ENCODE peak calls at places on chromosomes 6 and 20, in ten cellular contexts. O is HepG2, E is pancreas, U is cardiac muscle cell, R is left ventricle myocardium inferior, X is sigmoid colon, H is astrocyte, D is breast epithelium, B is endodermal cell, N is body of pancreas. P is an unnamed sample.

GRCh38 chr20:4272225-4272624 is 256.9 kb upstream of the RNF24 start:
- DNase-seq in O (no peak), E (no peak), U (no peak), R (no peak), X (no peak), H (no peak), D (no peak), B (no peak), N (no peak), P (no peak)

GRCh38 chr20:2693286-2693995 is 861 bp downstream of the EBF4 start:
- DNase-seq in O (no peak), E (peak; percentile 57), U (peak; percentile 30), R (peak; percentile 44), X (peak; percentile 77), H (no peak), D (no peak), B (peak; percentile 83), N (peak; percentile 46), P (peak; percentile 42)

GRCh38 chr6:111069722-111070406 is 17.4 kb upstream of the SLC16A10 start:
- DNase-seq in O (no peak), E (no peak), U (no peak), R (no peak), X (no peak), H (no peak), D (no peak), B (no peak), N (no peak), P (no peak)

GRCh38 chr6:39908838-39909583 is 25.3 kb downstream of the MOCS1 start:
- DNase-seq in O (no peak), E (no peak), U (no peak), R (no peak), X (peak; percentile 28), H (no peak), D (no peak), B (no peak), N (no peak), P (no peak)

GRCh38 chr6:169701218-169701952 is 444 bp downstream of the WDR27 start:
- DNase-seq in O (no peak), E (no peak), U (no peak), R (no peak), X (peak; percentile 73), H (peak; percentile 12), D (no peak), B (no peak), N (no peak), P (no peak)

GRCh38 chr6:17423018-17423417 is 29.6 kb downstream of the CAP2 start:
- DNase-seq in O (no peak), E (no peak), U (peak; percentile 24), R (no peak), X (no peak), H (peak; percentile 36), D (no peak), B (no peak), N (no peak), P (no peak)

GRCh38 chr6:83917001-83917400 is 57.5 kb downstream of the CYB5R4 start:
- DNase-seq in O (no peak), E (no peak), U (no peak), R (no peak), X (no peak), H (peak; percentile 30), D (no peak), B (no peak), N (no peak), P (no peak)

GRCh38 chr6:41958022-41958856 is 16.6 kb upstream of the CCND3 start:
- DNase-seq in O (no peak), E (no peak), U (no peak), R (no peak), X (peak; percentile 24), H (no peak), D (no peak), B (no peak), N (no peak), P (no peak)

GRCh38 chr20:38591484-38592410 is 9.9 kb upstream of the ARHGAP40 start:
- DNase-seq in O (no peak), E (no peak), U (no peak), R (no peak), X (no peak), H (no peak), D (no peak), B (peak; percentile 75), N (no peak), P (no peak)

GRCh38 chr6:99473730-99474129 is 41.5 kb downstream of the USP45 start:
- DNase-seq in O (no peak), E (no peak), U (no peak), R (no peak), X (no peak), H (no peak), D (no peak), B (no peak), N (no peak), P (no peak)

DNA sequence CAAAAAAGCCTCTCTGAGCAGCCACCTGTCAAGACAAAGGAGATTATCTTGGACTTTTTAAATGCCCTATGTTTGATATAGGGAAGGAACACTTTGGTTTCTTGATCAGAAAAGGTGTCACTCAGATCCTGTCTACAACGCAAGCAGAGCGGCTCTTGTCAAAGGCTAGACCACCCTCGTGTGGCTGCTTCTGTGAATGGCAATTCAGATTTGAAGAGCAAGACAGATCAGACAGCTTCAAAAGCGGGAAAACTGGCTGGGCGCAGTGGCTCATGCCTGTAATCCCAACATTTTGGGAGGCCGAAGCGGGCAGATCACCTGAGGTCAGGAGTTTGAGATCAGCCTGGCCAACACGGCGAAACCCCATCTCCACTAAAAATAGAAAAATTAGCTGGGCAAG is 10.1 kb upstream of the NXT1 start:
- DNase-seq in O (peak; percentile 77), E (no peak), U (peak; percentile 80), R (peak; percentile 56), X (peak; percentile 79), H (peak; percentile 32), D (peak; percentile 56), B (peak; percentile 90), N (peak; percentile 66), P (no peak)
- H3K27ac ChIP-seq in O (no peak overlapping the region), E (no peak overlapping the region), U (no peak overlapping the region), R (no peak overlapping the region), X (no peak overlapping the region), H (no peak overlapping the region), D (no peak overlapping the region), B (no peak overlapping the region), N (no peak overlapping the region), P (no peak overlapping the region)

DNA sequence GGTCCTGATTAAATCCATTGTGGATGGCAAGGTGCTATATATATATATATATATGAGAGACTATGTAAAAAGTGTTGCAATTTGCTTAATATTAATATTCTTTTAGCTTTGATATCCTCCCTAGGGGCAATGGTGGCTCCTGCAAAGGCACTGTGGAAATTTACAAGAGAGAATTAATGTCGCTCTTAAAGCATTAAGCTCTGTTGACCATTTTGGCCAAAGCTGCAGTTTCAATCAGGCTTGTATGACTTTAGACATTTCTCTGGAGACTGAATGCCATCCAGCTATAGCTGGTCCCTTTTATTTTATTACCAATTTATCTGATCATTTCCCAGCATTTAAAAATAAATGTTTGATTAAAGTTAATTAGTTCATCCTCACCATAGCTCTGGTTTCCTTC is 155.3 kb downstream of the JARID2 start:
- DNase-seq in O (no peak), E (no peak), U (no peak), R (no peak), X (no peak), H (no peak), D (no peak), B (peak; percentile 21), N (no peak), P (no peak)
- H3K4me1 ChIP-seq in O (peaks cover 31% of the 10 kb centered on the region), E (no peaks in the 10 kb centered on the region), U (peaks cover 54% of the 10 kb centered on the region), R (peaks cover 88% of the 10 kb centered on the region), X (no peaks in the 10 kb centered on the region), H (peaks cover 24% of the 10 kb centered on the region), D (no peaks in the 10 kb centered on the region), B (peaks cover 56% of the 10 kb centered on the region), N (peaks cover 32% of the 10 kb centered on the region), P (peaks cover 79% of the 10 kb centered on the region)

GRCh38 chr6:132316970-132317369 is 84.3 kb downstream of the MOXD1 start:
- DNase-seq in O (no peak), E (no peak), U (no peak), R (no peak), X (no peak), H (no peak), D (no peak), B (no peak), N (no peak), P (no peak)

GRCh38 chr6:132320007-132320406 is 81.3 kb downstream of the MOXD1 start:
- DNase-seq in O (no peak), E (no peak), U (peak; percentile 45), R (no peak), X (no peak), H (peak; percentile 80), D (no peak), B (no peak), N (no peak), P (no peak)

DNA sequence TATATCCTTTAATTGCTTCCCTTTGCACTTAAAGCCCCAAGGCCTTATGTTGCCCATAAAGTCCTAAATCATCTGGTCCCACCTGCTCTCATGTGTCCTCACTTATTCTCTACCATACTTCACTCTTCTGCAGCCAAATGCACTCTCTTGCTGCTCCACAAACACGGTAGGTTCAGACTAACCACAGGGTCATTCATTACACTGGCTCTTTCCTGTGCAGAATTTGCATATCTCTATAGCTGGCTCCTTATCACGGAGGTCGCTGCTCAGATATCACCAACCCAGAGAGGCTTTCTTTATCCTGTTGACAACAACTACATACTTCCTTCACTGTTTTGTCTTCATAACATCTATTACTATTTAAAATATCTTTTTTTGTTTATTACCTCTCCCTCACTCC is 86.8 kb downstream of the MOXD1 start:
- DNase-seq in O (no peak), E (no peak), U (no peak), R (no peak), X (no peak), H (no peak), D (no peak), B (no peak), N (no peak), P (no peak)
- H3K9me3 ChIP-seq in O (peaks cover 10% of the 10 kb centered on the region), E (no peaks in the 10 kb centered on the region), U (no peaks in the 10 kb centered on the region), R (peaks cover 51% of the 10 kb centered on the region), X (peaks cover 3% of the 10 kb centered on the region), H (no peaks in the 10 kb centered on the region), D (no peaks in the 10 kb centered on the region), B (peaks cover 3% of the 10 kb centered on the region), N (no peaks in the 10 kb centered on the region), P (no peaks in the 10 kb centered on the region)

GRCh38 chr20:32356935-32357868 is 929 bp upstream of the ASXL1 start:
- DNase-seq in O (peak; percentile 76), E (peak; percentile 32), U (peak; percentile 64), R (no peak), X (no peak), H (peak; percentile 42), D (no peak), B (no peak), N (peak; percentile 47), P (peak; percentile 40)

GRCh38 chr20:32354592-32355416 is 3.3 kb upstream of the ASXL1 start:
- DNase-seq in O (peak; percentile 93), E (no peak), U (peak; percentile 56), R (no peak), X (no peak), H (peak; percentile 66), D (no peak), B (no peak), N (no peak), P (no peak)

GRCh38 chr20:32352101-32352720 is 5.9 kb upstream of the ASXL1 start:
- DNase-seq in O (no peak), E (no peak), U (no peak), R (no peak), X (no peak), H (no peak), D (no peak), B (no peak), N (no peak), P (no peak)

GRCh38 chr20:32355417-32355841 is 2.7 kb upstream of the ASXL1 start:
- DNase-seq in O (peak; percentile 56), E (no peak), U (no peak), R (no peak), X (no peak), H (no peak), D (no peak), B (no peak), N (no peak), P (no peak)

GRCh38 chr20:32353848-32354496 is 4.2 kb upstream of the ASXL1 start:
- DNase-seq in O (no peak), E (no peak), U (no peak), R (no peak), X (no peak), H (no peak), D (no peak), B (no peak), N (no peak), P (no peak)
- H3K27ac ChIP-seq in O (no peak overlapping the region), E (no peak overlapping the region), U (no peak overlapping the region), R (no peak overlapping the region), X (peak overlapping the region; percentile 97), H (no peak overlapping the region), D (no peak overlapping the region), B (no peak overlapping the region), N (no peak overlapping the region), P (no peak overlapping the region)

P was measured in CD4-positive, alpha-beta memory T cell.